ENCODE peak calls at places on chromosomes 7 and 10, in ten cellular contexts. S is A549, M is tibial nerve, B is stomach, D is HepG2, V is transverse colon, X is ovary, I is H1, R is sigmoid colon, U is GM12878. O is an unnamed sample.

GRCh38 chr7:91034459-91035368 is 229.5 kb upstream of the FZD1 start:
- DNase-seq in U (no peak), S (peak; percentile 25), M (peak; percentile 83), B (peak; percentile 74), X (peak; percentile 42), V (peak; percentile 57), R (no peak), D (peak; percentile 8), I (no peak), O (no peak)

GRCh38 chr10:93060887-93061593 is 442 bp downstream of the CYP26C1 start:
- DNase-seq in M (no peak), S (no peak), I (no peak), R (no peak), V (no peak), U (no peak), D (no peak), X (no peak), B (no peak), O (no peak)

GRCh38 chr7:140673063-140673769 is 471 bp downstream of the ADCK2 start:
- DNase-seq in X (peak; percentile 68), S (peak; percentile 33), R (peak; percentile 70), B (peak; percentile 81), V (peak; percentile 83), D (no peak), I (no peak), U (no peak), M (no peak), O (peak; percentile 77)

GRCh38 chr10:126227762-126228134 is 160.5 kb downstream of the ADAM12 start:
- DNase-seq in X (no peak), D (no peak), V (no peak), M (no peak), I (no peak), U (no peak), B (no peak), S (no peak), R (no peak), O (no peak)

GRCh38 chr10:114470956-114471905 is 66.9 kb upstream of the AFAP1L2 start:
- DNase-seq in B (peak; percentile 73), V (peak; percentile 74), U (peak; percentile 24), M (peak; percentile 53), R (peak; percentile 76), S (peak; percentile 73), I (no peak), X (peak; percentile 76), D (peak; percentile 65), O (no peak)

GRCh38 chr10:12500406-12501303 is 151.3 kb downstream of the CAMK1D start:
- DNase-seq in R (peak; percentile 50), I (no peak), V (no peak), B (peak; percentile 23), D (no peak), M (no peak), S (no peak), X (peak; percentile 10), U (no peak), O (peak; percentile 65)

GRCh38 chr7:101271021-101271420 is 26.1 kb upstream of the FIS1 start:
- DNase-seq in X (no peak), R (no peak), S (no peak), I (no peak), B (no peak), V (no peak), U (no peak), M (no peak), D (no peak), O (no peak)

GRCh38 chr7:116211913-116212596 is 1.7 kb downstream of the TES start:
- DNase-seq in U (no peak), B (no peak), V (no peak), X (no peak), D (no peak), M (no peak), S (no peak), I (no peak), R (no peak), O (no peak)

GRCh38 chr10:96671207-96671890 is 49.0 kb downstream of the PIK3AP1 start:
- DNase-seq in M (no peak), S (no peak), V (no peak), X (no peak), U (no peak), D (no peak), B (no peak), R (no peak), I (no peak), O (no peak)

GRCh38 chr10:96670786-96671185 is 49.5 kb downstream of the PIK3AP1 start:
- DNase-seq in X (no peak), D (peak; percentile 44), M (no peak), S (peak; percentile 39), V (no peak), B (no peak), U (no peak), I (no peak), R (no peak), O (no peak)

GRCh38 chr10:96672491-96673175 is 47.7 kb downstream of the PIK3AP1 start:
- DNase-seq in U (no peak), S (no peak), M (no peak), V (no peak), D (no peak), I (no peak), X (no peak), B (no peak), R (no peak), O (no peak)

GRCh38 chr10:96675846-96676245 is 44.5 kb downstream of the PIK3AP1 start:
- DNase-seq in I (no peak), X (no peak), M (no peak), S (no peak), U (no peak), R (no peak), B (no peak), V (no peak), D (peak; percentile 10), O (no peak)

DNA sequence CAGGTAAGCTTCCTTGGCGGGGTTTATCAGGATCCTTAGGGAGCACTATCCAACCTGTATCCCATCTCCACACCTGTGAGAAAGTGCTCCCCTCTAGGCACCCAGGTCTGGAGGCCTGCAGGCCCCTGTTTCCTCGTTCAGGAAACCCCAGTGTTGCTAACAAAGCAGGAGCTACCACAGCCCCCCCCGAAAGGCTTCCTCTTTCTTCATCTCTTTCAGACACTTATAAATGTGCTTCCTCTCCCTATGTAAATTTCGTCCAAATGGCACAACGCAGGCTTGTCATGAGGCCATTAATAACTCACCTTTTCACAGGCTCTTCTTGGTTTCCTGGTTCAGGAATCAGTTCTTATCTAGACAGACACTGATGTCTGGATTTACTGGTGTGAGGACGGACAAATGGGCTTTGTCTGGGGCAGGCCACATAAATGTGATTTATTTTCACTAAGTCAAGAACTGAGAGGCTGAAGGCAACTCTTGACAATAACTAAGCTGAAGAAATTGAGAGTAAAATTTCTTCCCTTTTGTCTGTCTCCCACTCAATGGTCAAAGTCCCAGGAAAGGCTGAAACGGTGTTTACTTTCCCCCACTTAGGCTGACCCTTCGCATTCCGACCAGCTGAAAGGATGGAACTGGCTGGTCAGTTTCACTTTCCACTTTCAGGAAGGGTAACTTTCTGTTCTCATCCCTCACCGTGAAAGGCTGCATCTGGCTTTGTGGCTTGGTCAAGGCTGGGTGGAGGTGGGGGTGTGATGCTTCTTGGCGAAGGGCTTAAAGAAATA is 46.8 kb downstream of the PIK3AP1 start:
- DNase-seq in M (peak; percentile 41), D (peak; percentile 80), X (peak; percentile 54), B (no peak), S (peak; percentile 20), R (no peak), U (peak; percentile 67), I (no peak), V (peak; percentile 52), O (no peak)
- H3K4me3 ChIP-seq in M (no peak overlapping the region), D (peak overlapping the region; percentile 51), X (peak overlapping the region; percentile 24), B (peak overlapping the region; percentile 7), S (no peak overlapping the region), R (peak overlapping the region; percentile 22), U (peak overlapping the region; percentile 54), I (no peak overlapping the region), V (no peak overlapping the region), O (no peak overlapping the region)

GRCh38 chr7:94053532-94053931 is 49.4 kb upstream of the BET1 start:
- DNase-seq in B (no peak), I (no peak), U (no peak), M (no peak), D (no peak), S (peak; percentile 13), R (no peak), X (no peak), V (no peak), O (no peak)

GRCh38 chr7:94052398-94053180 is 48.4 kb upstream of the BET1 start:
- DNase-seq in D (no peak), X (no peak), U (peak; percentile 27), V (no peak), M (no peak), R (no peak), I (no peak), B (no peak), S (no peak), O (no peak)

GRCh38 chr7:94049615-94050014 is 45.5 kb upstream of the BET1 start:
- DNase-seq in R (no peak), S (no peak), U (no peak), V (no peak), B (no peak), M (no peak), I (no peak), X (no peak), D (no peak), O (no peak)

GRCh38 chr7:94047965-94048364 is 43.8 kb upstream of the BET1 start:
- DNase-seq in V (no peak), U (no peak), I (no peak), R (no peak), S (no peak), B (no peak), D (no peak), M (no peak), X (no peak), O (no peak)

GRCh38 chr7:94050046-94050445 is 45.9 kb upstream of the BET1 start:
- DNase-seq in S (no peak), B (no peak), D (no peak), I (no peak), M (no peak), R (no peak), V (peak; percentile 12), U (peak; percentile 63), X (no peak), O (no peak)
- TF ChIP-seq EP300 in S (no peak), B (no peak), D (no peak), I (no peak), M (no peak), R (no peak), V (no peak), U (peak; percentile 41), X (no peak), O (no peak)

GRCh38 chr7:143013473-143013872 is 13.5 kb downstream of the OR9A2 start:
- DNase-seq in D (no peak), R (no peak), U (no peak), M (no peak), V (no peak), I (no peak), S (no peak), X (no peak), B (no peak), O (no peak)
- H3K4me3 ChIP-seq in D (no peak overlapping the region), R (no peak overlapping the region), U (no peak overlapping the region), M (no peak overlapping the region), V (no peak overlapping the region), I (no peak overlapping the region), S (no peak overlapping the region), X (no peak overlapping the region), B (no peak overlapping the region), O (no peak overlapping the region)

GRCh38 chr10:99555371-99556224 is 22.9 kb downstream of the NKX2-3 start:
- DNase-seq in D (no peak), V (no peak), I (no peak), M (no peak), B (no peak), U (peak; percentile 80), R (no peak), S (no peak), X (no peak), O (no peak)

GRCh38 chr10:99556225-99556523 is 23.4 kb downstream of the NKX2-3 start:
- DNase-seq in I (no peak), S (no peak), X (no peak), M (no peak), B (no peak), U (no peak), D (no peak), V (no peak), R (no peak), O (no peak)

GRCh38 chr10:99548041-99548530 is 15.3 kb downstream of the NKX2-3 start:
- DNase-seq in D (peak; percentile 32), M (no peak), B (no peak), U (no peak), V (no peak), I (no peak), R (no peak), S (peak; percentile 65), X (no peak), O (no peak)

GRCh38 chr10:99551158-99551557 is 18.4 kb downstream of the NKX2-3 start:
- DNase-seq in B (no peak), U (no peak), M (no peak), X (no peak), D (no peak), R (peak; percentile 89), V (peak; percentile 57), S (no peak), I (no peak), O (no peak)

DNA sequence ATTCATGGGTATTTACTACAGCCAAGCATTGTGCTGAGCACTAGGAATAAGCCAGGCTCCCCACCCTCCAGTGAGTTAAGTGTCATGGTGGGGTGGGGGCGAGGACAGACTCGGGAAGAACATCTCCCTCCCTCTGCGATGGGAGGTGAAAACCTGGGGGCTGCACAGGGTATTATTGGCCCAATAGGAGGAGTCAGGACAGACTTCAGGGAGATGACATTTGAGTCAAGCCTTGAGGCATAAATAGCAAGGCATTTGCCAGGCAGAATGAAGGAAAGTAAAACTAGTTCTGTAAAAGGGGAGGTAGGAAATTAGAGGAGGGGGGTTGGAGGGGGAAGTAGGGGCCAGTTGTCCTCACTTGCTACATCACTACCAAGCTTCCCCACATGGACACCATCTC is 18.9 kb downstream of the NKX2-3 start:
- DNase-seq in I (no peak), X (no peak), B (no peak), U (no peak), R (no peak), D (no peak), S (no peak), V (no peak), M (no peak), O (no peak)
- TF ChIP-seq EP300 in I (no peak), X (no peak), B (no peak), U (no peak), R (no peak), D (no peak), S (no peak), V (no peak), M (no peak), O (no peak)